ENCODE peak calls at places on chromosome 20, in four cellular contexts. One of them, this sample, is unnamed.

GRCh38 chr20:3632311-3633004 is 30.7 kb downstream of the GFRA4 start:
- DNase-seq in IMR-90: no peak
- DNase-seq in H1: no peak
- DNase-seq in GM12878: no peak
- DNase-seq in this sample: no peak

GRCh38 chr20:61414455-61414991 is 162.5 kb downstream of the CDH4 start:
- DNase-seq in GM12878: no peak
- DNase-seq in H1: no peak
- DNase-seq in IMR-90: no peak
- DNase-seq in this sample: no peak

GRCh38 chr20:13008761-13009681 is at the start of gene SPTLC3:
- DNase-seq in GM12878: no peak
- DNase-seq in H1: peak; percentile 15
- DNase-seq in IMR-90: peak; percentile 36
- DNase-seq in this sample: no peak

GRCh38 chr20:10060223-10060622 is 25.4 kb downstream of the ANKEF1 start:
- DNase-seq in H1: no peak
- DNase-seq in GM12878: no peak
- DNase-seq in IMR-90: no peak
- DNase-seq in this sample: no peak

GRCh38 chr20:36303020-36303595 is 3.0 kb upstream of the DLGAP4 start:
- DNase-seq in IMR-90: no peak
- DNase-seq in H1: no peak
- DNase-seq in GM12878: no peak
- DNase-seq in this sample: no peak

GRCh38 chr20:32052090-32052791 is at the start of gene HCK:
- DNase-seq in IMR-90: no peak
- DNase-seq in GM12878: no peak
- DNase-seq in H1: no peak
- DNase-seq in this sample: no peak

GRCh38 chr20:36579996-36580545 is 6.7 kb downstream of the TGIF2 start:
- DNase-seq in H1: no peak
- DNase-seq in IMR-90: peak; percentile 77
- DNase-seq in GM12878: no peak
- DNase-seq in this sample: no peak

GRCh38 chr20:15257071-15257470 is 919.7 kb upstream of the FLRT3 start:
- DNase-seq in IMR-90: no peak
- DNase-seq in GM12878: no peak
- DNase-seq in H1: no peak
- DNase-seq in this sample: no peak

GRCh38 chr20:20253744-20254330 is 114.1 kb upstream of the INSM1 start:
- DNase-seq in IMR-90: no peak
- DNase-seq in H1: no peak
- DNase-seq in GM12878: no peak
- DNase-seq in this sample: no peak

GRCh38 chr20:5447188-5447587 is 130.4 kb upstream of the PROKR2 start:
- DNase-seq in IMR-90: no peak
- DNase-seq in GM12878: no peak
- DNase-seq in H1: no peak
- DNase-seq in this sample: no peak

GRCh38 chr20:2822073-2822472 is 5.9 kb downstream of the TMEM239 start:
- DNase-seq in H1: no peak
- DNase-seq in IMR-90: peak; percentile 30
- DNase-seq in GM12878: no peak
- DNase-seq in this sample: no peak

GRCh38 chr20:14410869-14411555 is 73.6 kb upstream of the FLRT3 start:
- DNase-seq in H1: no peak
- DNase-seq in GM12878: no peak
- DNase-seq in IMR-90: no peak
- DNase-seq in this sample: no peak

GRCh38 chr20:14632906-14633305 is 295.5 kb upstream of the FLRT3 start:
- DNase-seq in IMR-90: no peak
- DNase-seq in H1: no peak
- DNase-seq in GM12878: no peak
- DNase-seq in this sample: no peak

GRCh38 chr20:37378785-37379598 is 33.1 kb downstream of the SRC start:
- DNase-seq in IMR-90: peak; percentile 67
- DNase-seq in GM12878: no peak
- DNase-seq in H1: no peak
- DNase-seq in this sample: peak; percentile 81

GRCh38 chr20:35146299-35146921 is 726 bp downstream of the EDEM2 start:
- DNase-seq in H1: no peak
- DNase-seq in IMR-90: no peak
- DNase-seq in GM12878: no peak
- DNase-seq in this sample: peak; percentile 61

GRCh38 chr20:35511814-35512420 is 17.5 kb downstream of the C20orf173 start:
- DNase-seq in GM12878: no peak
- DNase-seq in IMR-90: peak; percentile 47
- DNase-seq in H1: no peak
- DNase-seq in this sample: peak; percentile 30

GRCh38 chr20:21046413-21047070 is 59.6 kb downstream of the LINC00237 start:
- DNase-seq in GM12878: no peak
- DNase-seq in H1: no peak
- DNase-seq in IMR-90: no peak
- DNase-seq in this sample: no peak

GRCh38 chr20:19893356-19893755 is 123.8 kb upstream of the NAA20 start:
- DNase-seq in H1: no peak
- DNase-seq in GM12878: no peak
- DNase-seq in IMR-90: no peak
- DNase-seq in this sample: no peak

GRCh38 chr20:53826597-53827291 is 233.1 kb upstream of the ZNF217 start:
- DNase-seq in IMR-90: peak; percentile 18
- DNase-seq in GM12878: no peak
- DNase-seq in H1: no peak
- DNase-seq in this sample: no peak
- TF ChIP-seq CEBPB in IMR-90: no peak
- TF ChIP-seq CEBPB in GM12878: no peak
- TF ChIP-seq CEBPB in H1: no peak
- TF ChIP-seq CEBPB in this sample: no peak

GRCh38 chr20:48181536-48181935 is 396.3 kb upstream of the SULF2 start:
- DNase-seq in GM12878: no peak
- DNase-seq in H1: no peak
- DNase-seq in IMR-90: no peak
- DNase-seq in this sample: peak; percentile 62

GRCh38 chr20:48177058-48177457 is 391.8 kb upstream of the SULF2 start:
- DNase-seq in GM12878: no peak
- DNase-seq in IMR-90: no peak
- DNase-seq in H1: no peak
- DNase-seq in this sample: no peak

GRCh38 chr20:48180039-48180438 is 394.8 kb upstream of the SULF2 start:
- DNase-seq in IMR-90: no peak
- DNase-seq in GM12878: no peak
- DNase-seq in H1: no peak
- DNase-seq in this sample: no peak

GRCh38 chr20:48178607-48179006 is 393.3 kb upstream of the SULF2 start:
- DNase-seq in H1: no peak
- DNase-seq in GM12878: no peak
- DNase-seq in IMR-90: no peak
- DNase-seq in this sample: no peak

DNA sequence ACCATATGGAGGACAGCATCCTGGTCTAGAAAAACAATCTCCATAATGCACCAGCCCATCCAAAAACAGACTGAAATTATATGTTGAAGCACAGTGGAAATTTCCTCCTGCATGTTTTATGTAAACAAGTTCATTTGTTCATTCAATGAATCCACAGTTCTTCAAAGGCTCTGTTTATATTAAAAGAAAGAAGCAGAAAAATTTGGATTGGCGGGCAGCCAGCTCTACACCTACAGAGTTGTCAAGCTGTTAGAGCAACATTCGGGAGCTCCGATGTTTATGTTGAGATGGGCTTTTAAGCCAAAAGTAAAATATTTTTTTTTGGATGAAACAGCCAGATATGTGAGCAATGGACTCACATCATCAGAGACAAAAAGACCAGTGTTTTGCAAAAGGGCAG is 395.4 kb upstream of the SULF2 start:
- DNase-seq in H1: no peak
- DNase-seq in IMR-90: peak; percentile 27
- DNase-seq in GM12878: no peak
- DNase-seq in this sample: no peak
- TF ChIP-seq CHD1 in H1: no peak
- TF ChIP-seq CHD1 in IMR-90: no peak
- TF ChIP-seq CHD1 in GM12878: no peak
- TF ChIP-seq CHD1 in this sample: no peak

GRCh38 chr20:53827996-53828672 is 234.5 kb upstream of the ZNF217 start:
- DNase-seq in H1: no peak
- DNase-seq in IMR-90: peak; percentile 98
- DNase-seq in GM12878: no peak
- DNase-seq in this sample: no peak
- TF ChIP-seq CEBPB in H1: no peak
- TF ChIP-seq CEBPB in IMR-90: peak; percentile 81
- TF ChIP-seq CEBPB in GM12878: no peak
- TF ChIP-seq CEBPB in this sample: no peak

GRCh38 chr20:49477200-49477599 is 5.3 kb downstream of the KCNB1 start:
- DNase-seq in H1: no peak
- DNase-seq in IMR-90: no peak
- DNase-seq in GM12878: no peak
- DNase-seq in this sample: peak; percentile 36

GRCh38 chr20:49475979-49476378 is 6.5 kb downstream of the KCNB1 start:
- DNase-seq in H1: no peak
- DNase-seq in GM12878: no peak
- DNase-seq in IMR-90: no peak
- DNase-seq in this sample: no peak

GRCh38 chr20:49478754-49479689 is 3.4 kb downstream of the KCNB1 start:
- DNase-seq in IMR-90: no peak
- DNase-seq in GM12878: no peak
- DNase-seq in H1: no peak
- DNase-seq in this sample: no peak

GRCh38 chr20:49478266-49478665 is 4.2 kb downstream of the KCNB1 start:
- DNase-seq in H1: no peak
- DNase-seq in IMR-90: no peak
- DNase-seq in GM12878: no peak
- DNase-seq in this sample: no peak

GRCh38 chr20:49475292-49475691 is 7.2 kb downstream of the KCNB1 start:
- DNase-seq in H1: no peak
- DNase-seq in GM12878: no peak
- DNase-seq in IMR-90: no peak
- DNase-seq in this sample: no peak
- TF ChIP-seq CHD1 in H1: no peak
- TF ChIP-seq CHD1 in GM12878: no peak
- TF ChIP-seq CHD1 in IMR-90: no peak
- TF ChIP-seq CHD1 in this sample: no peak

DNA sequence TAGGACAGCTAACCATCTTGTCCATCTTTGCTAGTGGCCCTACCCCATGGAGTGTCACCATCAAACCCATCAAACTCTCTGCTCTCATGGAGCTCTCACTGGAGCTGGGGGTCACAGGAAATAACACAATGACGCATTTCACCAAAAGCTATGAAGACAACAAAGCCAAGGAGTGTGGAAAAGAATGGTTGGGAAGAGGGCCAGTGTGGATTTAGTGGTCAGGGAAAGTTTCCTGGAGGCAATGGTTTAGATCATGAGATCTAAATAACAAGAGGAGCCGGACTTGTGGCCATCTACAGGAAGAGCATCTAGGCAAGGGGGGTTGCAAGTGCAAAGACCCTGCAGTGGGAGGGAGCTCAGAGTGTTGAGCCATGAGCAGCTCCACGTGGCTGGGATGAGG is 189.5 kb downstream of the BMP7 start:
- DNase-seq in GM12878: no peak
- DNase-seq in IMR-90: no peak
- DNase-seq in H1: no peak
- DNase-seq in this sample: no peak
- TF ChIP-seq CEBPB in GM12878: no peak
- TF ChIP-seq CEBPB in IMR-90: no peak
- TF ChIP-seq CEBPB in H1: no peak
- TF ChIP-seq CEBPB in this sample: no peak

DNA sequence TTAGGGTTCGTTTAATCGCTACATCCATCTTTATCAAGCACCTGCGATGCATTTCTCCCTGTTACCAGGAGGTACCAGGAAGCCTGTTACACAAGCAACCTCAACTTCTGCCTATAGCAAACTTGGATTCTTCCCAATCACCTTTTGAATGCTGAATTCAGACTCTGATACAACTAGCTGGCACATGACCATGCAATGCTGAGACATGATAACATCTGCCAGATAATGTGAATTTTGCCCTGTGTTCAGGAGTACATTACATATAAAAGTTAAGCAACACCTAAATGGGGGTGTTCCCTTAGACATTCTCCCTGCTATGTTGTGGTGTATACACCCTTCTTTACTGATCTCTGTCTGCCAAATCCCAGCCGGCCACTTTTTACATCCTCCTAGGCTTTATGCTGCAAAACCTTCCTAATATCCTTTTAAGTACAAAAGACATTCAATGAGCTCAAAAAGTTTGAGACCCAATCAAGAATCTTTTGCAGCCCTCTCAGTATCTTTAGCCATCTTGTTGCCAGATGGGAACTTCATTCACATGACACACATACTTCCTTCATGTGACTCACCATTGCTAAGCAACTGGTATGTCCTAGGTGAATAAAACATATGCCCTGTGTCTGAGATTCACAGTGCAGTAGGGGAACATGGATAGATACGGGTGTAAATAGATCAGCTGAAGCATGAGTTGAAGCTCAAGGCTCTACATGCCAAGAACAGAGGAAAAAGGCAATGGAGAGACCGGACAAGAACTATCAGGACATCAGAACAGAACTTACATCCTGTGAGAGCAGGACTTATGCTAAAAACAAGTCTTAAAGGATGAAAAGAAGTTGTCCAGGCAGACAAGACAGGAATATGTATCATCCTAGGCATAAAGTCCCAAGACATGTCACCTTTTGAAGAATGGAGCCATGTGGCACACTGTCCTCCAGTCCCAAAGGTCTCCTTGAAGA is 84.3 kb downstream of the ZHX3 start:
- DNase-seq in H1: no peak
- DNase-seq in GM12878: no peak
- DNase-seq in IMR-90: peak; percentile 96
- DNase-seq in this sample: no peak
- TF ChIP-seq CHD1 in H1: no peak
- TF ChIP-seq CHD1 in GM12878: no peak
- TF ChIP-seq CHD1 in IMR-90: no peak
- TF ChIP-seq CHD1 in this sample: no peak

GRCh38 chr20:64057628-64058498 is 5.1 kb upstream of the TCEA2 start:
- DNase-seq in GM12878: no peak
- DNase-seq in H1: no peak
- DNase-seq in IMR-90: peak; percentile 40
- DNase-seq in this sample: peak; percentile 87
- TF ChIP-seq CEBPB in GM12878: no peak
- TF ChIP-seq CEBPB in H1: no peak
- TF ChIP-seq CEBPB in IMR-90: no peak
- TF ChIP-seq CEBPB in this sample: no peak

GRCh38 chr20:59120491-59120890 is 43.1 kb upstream of the ZNF831 start:
- DNase-seq in H1: no peak
- DNase-seq in GM12878: no peak
- DNase-seq in IMR-90: no peak
- DNase-seq in this sample: no peak
- TF ChIP-seq CHD1 in H1: no peak
- TF ChIP-seq CHD1 in GM12878: no peak
- TF ChIP-seq CHD1 in IMR-90: no peak
- TF ChIP-seq CHD1 in this sample: no peak